ENCODE peak calls at places on chromosomes 2 and 18, in nine cellular contexts. Y, R, K, A, Z, C, N, J and D are unnamed samples.

GRCh38 chr18:2846241-2846637 is 567 bp upstream of the EMILIN2 start:
- DNase-seq in Y (peak), R (no peak), K (no peak), A (peak), Z (no peak), C (no peak), N (peak), J (no peak), D (no peak)

GRCh38 chr2:174248998-174249592 is 763 bp upstream of the OLA1 start:
- DNase-seq in Y (no peak), R (no peak), K (no peak), A (no peak), Z (no peak), C (no peak), N (no peak), J (no peak), D (no peak)

GRCh38 chr18:24395049-24395780 is 2.4 kb downstream of the OSBPL1A start:
- DNase-seq in Y (peak), R (no peak), K (no peak), A (no peak), Z (peak), C (peak), N (no peak), J (no peak), D (no peak)

GRCh38 chr2:17035010-17035409 is 369.4 kb upstream of the CYRIA start:
- DNase-seq in Y (peak), R (no peak), K (no peak), A (no peak), Z (no peak), C (peak), N (no peak), J (no peak), D (no peak)

GRCh38 chr2:236618370-236618769 is 48.7 kb downstream of the ACKR3 start:
- DNase-seq in Y (peak), R (no peak), K (no peak), A (no peak), Z (no peak), C (no peak), N (no peak), J (no peak), D (no peak)

GRCh38 chr2:136531731-136532130 is 233.6 kb upstream of the THSD7B start:
- DNase-seq in Y (no peak), R (no peak), K (no peak), A (no peak), Z (no peak), C (no peak), N (no peak), J (no peak), D (no peak)

GRCh38 chr2:164597988-164598387 is 23.3 kb downstream of the GRB14 start:
- DNase-seq in Y (no peak), R (no peak), K (no peak), A (no peak), Z (no peak), C (no peak), N (no peak), J (no peak), D (no peak)

GRCh38 chr2:58664523-58665155 is 423.5 kb upstream of the FANCL start:
- DNase-seq in Y (no peak), R (no peak), K (no peak), A (no peak), Z (no peak), C (no peak), N (no peak), J (no peak), D (no peak)

GRCh38 chr18:45825258-45825744 is at the start of gene SIGLEC15:
- DNase-seq in Y (no peak), R (no peak), K (no peak), A (no peak), Z (no peak), C (no peak), N (peak), J (no peak), D (no peak)

GRCh38 chr2:239239607-239240479 is 161.0 kb downstream of the HDAC4 start:
- DNase-seq in Y (no peak), R (no peak), K (no peak), A (no peak), Z (no peak), C (no peak), N (no peak), J (no peak), D (no peak)